ENCODE peak calls at places on chromosomes 5 and 9, in ten cellular contexts. N is ovary; R is renal cortical epithelial cell; A is HCEC 1CT; M is activated T-cell treated with anti-CD3 and anti-CD28 coated beads, Interleukin-2, amount 50 U/mL, for 48 hours; X is activated naive CD4-positive, alpha-beta T cell treated with anti-CD3 and anti-CD28 coated beads for 36 hours; S is astrocyte of the spinal cord; P is T follicular helper cell; C is sciatic nerve; B is T1000. Z is an unnamed sample.

GRCh38 chr9:1709347-1709746 is 305.8 kb upstream of the SMARCA2 start:
- DNase-seq in N (no peak), R (no peak), A (no peak), M (no peak), X (peak; percentile 27), S (no peak), P (no peak), C (no peak), B (no peak), Z (no peak)

GRCh38 chr5:159877894-159878448 is 38.3 kb upstream of the ADRA1B start:
- DNase-seq in N (peak; percentile 91), R (no peak), A (no peak), M (no peak), X (no peak), S (no peak), P (no peak), C (no peak), B (no peak), Z (no peak)

GRCh38 chr5:142944140-142944539 is 174.0 kb downstream of the ARHGAP26 start:
- DNase-seq in N (no peak), R (no peak), A (peak; percentile 75), M (no peak), X (no peak), S (no peak), P (no peak), C (no peak), B (no peak), Z (no peak)

GRCh38 chr9:130940023-130940549 is 1.0 kb upstream of the FIBCD1 start:
- DNase-seq in N (no peak), R (no peak), A (no peak), M (peak; percentile 24), X (no peak), S (no peak), P (no peak), C (no peak), B (no peak), Z (no peak)

GRCh38 chr9:22203371-22204138 is 194.4 kb upstream of the CDKN2B start:
- DNase-seq in N (no peak), R (peak; percentile 63), A (peak; percentile 84), M (no peak), X (no peak), S (no peak), P (no peak), C (no peak), B (no peak), Z (no peak)

GRCh38 chr5:13346401-13346800 is 598.1 kb downstream of the DNAH5 start:
- DNase-seq in N (no peak), R (no peak), A (peak; percentile 32), M (no peak), X (no peak), S (no peak), P (no peak), C (no peak), B (no peak), Z (no peak)

GRCh38 chr9:70093095-70093494 is 49.4 kb downstream of the MAMDC2 start:
- DNase-seq in N (no peak), R (no peak), A (no peak), M (no peak), X (no peak), S (no peak), P (no peak), C (no peak), B (no peak), Z (no peak)

GRCh38 chr9:134918646-134919045 is 934 bp upstream of the FCN1 start:
- DNase-seq in N (no peak), R (no peak), A (no peak), M (no peak), X (no peak), S (no peak), P (no peak), C (no peak), B (no peak), Z (no peak)

GRCh38 chr9:97632406-97632991 is 669 bp downstream of the TSTD2 start:
- DNase-seq in N (peak; percentile 77), R (peak; percentile 63), A (peak; percentile 63), M (peak; percentile 50), X (peak; percentile 39), S (no peak), P (peak; percentile 2), C (peak; percentile 66), B (no peak), Z (no peak)

GRCh38 chr9:81474792-81475191 is 214.6 kb downstream of the TLE1 start:
- DNase-seq in N (no peak), R (no peak), A (no peak), M (no peak), X (no peak), S (no peak), P (no peak), C (no peak), B (no peak), Z (no peak)

GRCh38 chr9:126793686-126794417 is 11.0 kb upstream of the ZBTB43 start:
- DNase-seq in N (no peak), R (no peak), A (no peak), M (no peak), X (no peak), S (no peak), P (no peak), C (peak; percentile 48), B (no peak), Z (no peak)

GRCh38 chr5:149367249-149367971 is 9.6 kb downstream of the PCYOX1L start:
- DNase-seq in N (peak; percentile 68), R (peak; percentile 53), A (peak; percentile 78), M (peak; percentile 65), X (peak; percentile 72), S (peak; percentile 53), P (peak; percentile 35), C (peak; percentile 72), B (peak; percentile 40), Z (no peak)